ENCODE peak calls at places on chromosomes 4 and X, in six cellular contexts. H is lung; F is fibroblast of lung; O is activated T-helper 9 cell treated with anti-CD3 and anti-CD28 coated beads, Interleukin-2, amount 50 U/mL, for 16 hours; K is activated CD4-positive, alpha-beta T cell treated with anti-CD3 and anti-CD28 coated beads for 36 hours; E is activated B cell treated with CpG ODN at 0.5 μM for 24 hours. B is an unnamed sample.

GRCh38 chr4:8874003-8874895 is 2.6 kb upstream of the HMX1 start:
- DNase-seq in K (no peak), F (no peak), H (no peak), O (no peak), E (no peak), B (no peak)

GRCh38 chr4:75710246-75710645 is 14.1 kb upstream of the USO1 start:
- DNase-seq in K (no peak), O (no peak), F (no peak), H (peak), E (no peak), B (peak)

GRCh38 chr4:165844151-165844550 is 28.9 kb upstream of the TLL1 start:
- DNase-seq in E (no peak), F (no peak), K (no peak), H (no peak), O (no peak), B (peak)

GRCh38 chr4:112668131-112668530 is 31.2 kb downstream of the LARP7 start:
- DNase-seq in K (no peak), F (no peak), O (no peak), E (no peak), H (no peak), B (no peak)

GRCh38 chr4:42482516-42483327 is 85.4 kb downstream of the SHISA3 start:
- DNase-seq in K (no peak), H (no peak), F (peak), O (no peak), E (no peak), B (no peak)

GRCh38 chrX:2485789-2486345 is 14.9 kb downstream of the DHRSX start:
- DNase-seq in F (no peak), O (no peak), E (no peak), H (no peak), K (no peak), B (no peak)

GRCh38 chr4:153781717-153782416 is 7.0 kb downstream of the SFRP2 start:
- DNase-seq in H (no peak), O (no peak), E (no peak), F (peak), K (no peak), B (no peak)

GRCh38 chr4:88514557-88515511 is 8.7 kb downstream of the PYURF start:
- DNase-seq in H (no peak), K (no peak), F (no peak), E (no peak), O (no peak), B (no peak)

GRCh38 chrX:110218591-110218990 is 99.3 kb downstream of the AMMECR1 start:
- DNase-seq in F (peak), E (no peak), K (no peak), O (no peak), H (no peak), B (no peak)

GRCh38 chr4:115723621-115724020 is 610.2 kb upstream of the NDST4 start:
- DNase-seq in F (no peak), K (no peak), O (no peak), H (no peak), E (no peak), B (no peak)

GRCh38 chr4:8112672-8113071 is 45.9 kb downstream of the ABLIM2 start:
- DNase-seq in F (no peak), E (no peak), H (no peak), K (no peak), O (no peak), B (no peak)

GRCh38 chr4:95732061-95732460 is 107.8 kb upstream of the PDHA2 start:
- DNase-seq in O (no peak), E (no peak), H (no peak), K (no peak), F (peak), B (no peak)

GRCh38 chr4:37836838-37837413 is 10.4 kb downstream of the PGM2 start:
- DNase-seq in E (no peak), F (no peak), K (no peak), H (no peak), O (no peak), B (peak)

GRCh38 chr4:7904942-7905341 is 34.7 kb downstream of the AFAP1 start:
- DNase-seq in E (no peak), F (peak), K (no peak), O (no peak), H (no peak), B (no peak)

GRCh38 chr4:94517492-94517891 is 65.8 kb downstream of the PDLIM5 start:
- DNase-seq in K (no peak), O (no peak), E (no peak), H (no peak), F (no peak), B (no peak)

GRCh38 chr4:61200195-61200990 is at the start of gene ADGRL3:
- DNase-seq in F (peak), H (no peak), K (peak), O (no peak), E (no peak), B (no peak)

GRCh38 chr4:81255524-81255923 is 40.5 kb upstream of the PRKG2 start:
- DNase-seq in K (no peak), O (no peak), H (no peak), E (no peak), F (peak), B (no peak)

GRCh38 chrX:74160358-74160757 is 143.6 kb upstream of the ZCCHC13 start:
- DNase-seq in F (no peak), E (no peak), K (no peak), H (no peak), O (no peak), B (no peak)

GRCh38 chrX:136660896-136661295 is 12.9 kb downstream of the CD40LG start:
- DNase-seq in K (no peak), E (no peak), H (no peak), F (no peak), O (no peak), B (no peak)

GRCh38 chr4:83362492-83363329 is 28.1 kb upstream of the HPSE start:
- DNase-seq in E (no peak), H (no peak), K (no peak), F (peak), O (no peak), B (peak)

GRCh38 chr4:189305500-189305899 is 635.2 kb upstream of the FRG1 start:
- DNase-seq in H (no peak), K (no peak), E (no peak), F (peak), O (no peak), B (no peak)

GRCh38 chr4:1822568-1823544 is 29.8 kb downstream of the FGFR3 start:
- DNase-seq in H (no peak), E (no peak), F (no peak), K (no peak), O (no peak), B (no peak)

GRCh38 chr4:53168237-53168636 is 197.6 kb downstream of the SCFD2 start:
- DNase-seq in E (no peak), H (no peak), F (no peak), K (no peak), O (no peak), B (no peak)

GRCh38 chr4:4717692-4718091 is 141.8 kb upstream of the MSX1 start:
- DNase-seq in E (no peak), O (no peak), F (no peak), H (no peak), K (no peak), B (no peak)

GRCh38 chrX:140521393-140521792 is 16.5 kb upstream of the SOX3 start:
- DNase-seq in F (no peak), O (no peak), K (no peak), E (no peak), H (no peak), B (no peak)

GRCh38 chrX:136861877-136862276 is 18.6 kb downstream of the RBMX start:
- DNase-seq in K (no peak), F (no peak), H (no peak), O (no peak), E (no peak), B (no peak)

GRCh38 chr4:176451441-176451840 is 131.7 kb downstream of the SPCS3 start:
- DNase-seq in O (no peak), K (no peak), H (no peak), E (no peak), F (no peak), B (no peak)

GRCh38 chrX:16320765-16321355 is 153.6 kb downstream of the MAGEB17 start:
- DNase-seq in F (peak), O (no peak), H (no peak), E (no peak), K (no peak), B (peak)

GRCh38 chr4:187118166-187118565 is 394.5 kb upstream of the FAT1 start:
- DNase-seq in E (no peak), K (no peak), O (no peak), H (no peak), F (no peak), B (no peak)